ENCODE peak calls at places on chromosomes 6 and 20, in eight cellular contexts. A is IMR-90; Y is brain microvascular endothelial cell; W is AG09309; T is bronchial epithelial cell; G is astrocyte of the cerebellum; Q is CD8-positive, alpha-beta T cell; H is pancreas. C is an unnamed sample.
A peak's percentile ranks its signal among the peaks of the same experiment; 100 is the strongest.

GRCh38 chr20:41738584-41739193 is 120.5 kb upstream of the CHD6 start:
- DNase-seq in A (peak; percentile 31), Y (peak; percentile 47), W (no peak), T (peak; percentile 34), G (peak; percentile 8), Q (peak; percentile 28), H (peak; percentile 26), C (no peak)

GRCh38 chr6:100731411-100731810 is 149.7 kb downstream of the ASCC3 start:
- DNase-seq in A (no peak), Y (no peak), W (no peak), T (no peak), G (no peak), Q (no peak), H (no peak), C (no peak)

GRCh38 chr6:15368873-15369272 is 123.0 kb downstream of the JARID2 start:
- DNase-seq in A (no peak), Y (no peak), W (no peak), T (no peak), G (no peak), Q (no peak), H (no peak), C (no peak)

GRCh38 chr6:142213402-142213801 is 66.3 kb downstream of the VTA1 start:
- DNase-seq in A (no peak), Y (no peak), W (no peak), T (no peak), G (no peak), Q (no peak), H (no peak), C (no peak)

GRCh38 chr6:163311830-163312229 is 102.7 kb upstream of the QKI start:
- DNase-seq in A (no peak), Y (peak; percentile 37), W (no peak), T (peak; percentile 94), G (no peak), Q (no peak), H (no peak), C (no peak)

GRCh38 chr20:19975436-19975799 is 41.7 kb upstream of the NAA20 start:
- DNase-seq in A (peak; percentile 54), Y (no peak), W (no peak), T (no peak), G (no peak), Q (no peak), H (peak; percentile 55), C (no peak)

GRCh38 chr6:118725944-118726343 is 74.6 kb upstream of the CEP85L start:
- DNase-seq in A (no peak), Y (no peak), W (no peak), T (peak; percentile 11), G (no peak), Q (peak; percentile 75), H (no peak), C (no peak)

GRCh38 chr6:35391240-35391968 is 49.0 kb downstream of the PPARD start:
- DNase-seq in A (peak; percentile 97), Y (peak; percentile 89), W (peak; percentile 72), T (peak; percentile 99), G (peak; percentile 91), Q (no peak), H (no peak), C (peak; percentile 85)

GRCh38 chr20:49909499-49910339 is 5.6 kb downstream of the SPATA2 start:
- DNase-seq in A (no peak), Y (no peak), W (no peak), T (no peak), G (no peak), Q (no peak), H (no peak), C (no peak)

GRCh38 chr6:25427549-25427948 is 148.4 kb downstream of the CARMIL1 start:
- DNase-seq in A (no peak), Y (no peak), W (no peak), T (no peak), G (no peak), Q (no peak), H (no peak), C (no peak)

GRCh38 chr6:131877999-131878789 is 70.4 kb downstream of the ENPP1 start:
- DNase-seq in A (peak; percentile 19), Y (no peak), W (no peak), T (peak; percentile 16), G (no peak), Q (no peak), H (no peak), C (no peak)

GRCh38 chr6:136604328-136604825 is 54.2 kb upstream of the MAP7 start:
- DNase-seq in A (no peak), Y (no peak), W (no peak), T (no peak), G (no peak), Q (no peak), H (no peak), C (no peak)

GRCh38 chr6:143253630-143254029 is 192.9 kb downstream of the AIG1 start:
- DNase-seq in A (peak; percentile 41), Y (no peak), W (no peak), T (no peak), G (no peak), Q (no peak), H (no peak), C (no peak)

GRCh38 chr20:63230800-63231268 is 4.9 kb upstream of the BIRC7 start:
- DNase-seq in A (peak; percentile 60), Y (peak; percentile 65), W (no peak), T (peak; percentile 39), G (peak; percentile 31), Q (no peak), H (peak; percentile 33), C (no peak)

GRCh38 chr20:46348972-46349741 is 40.9 kb upstream of the CDH22 start:
- DNase-seq in A (peak; percentile 31), Y (peak; percentile 32), W (no peak), T (peak; percentile 20), G (no peak), Q (peak; percentile 35), H (peak; percentile 45), C (no peak)

GRCh38 chr20:46349742-46350056 is 41.4 kb upstream of the CDH22 start:
- DNase-seq in A (no peak), Y (no peak), W (no peak), T (no peak), G (no peak), Q (no peak), H (no peak), C (no peak)

GRCh38 chr20:46347831-46348230 is 39.5 kb upstream of the CDH22 start:
- DNase-seq in A (no peak), Y (no peak), W (no peak), T (no peak), G (no peak), Q (no peak), H (no peak), C (no peak)

GRCh38 chr20:46346770-46347169 is 38.5 kb upstream of the CDH22 start:
- DNase-seq in A (no peak), Y (no peak), W (no peak), T (no peak), G (no peak), Q (no peak), H (no peak), C (no peak)

DNA sequence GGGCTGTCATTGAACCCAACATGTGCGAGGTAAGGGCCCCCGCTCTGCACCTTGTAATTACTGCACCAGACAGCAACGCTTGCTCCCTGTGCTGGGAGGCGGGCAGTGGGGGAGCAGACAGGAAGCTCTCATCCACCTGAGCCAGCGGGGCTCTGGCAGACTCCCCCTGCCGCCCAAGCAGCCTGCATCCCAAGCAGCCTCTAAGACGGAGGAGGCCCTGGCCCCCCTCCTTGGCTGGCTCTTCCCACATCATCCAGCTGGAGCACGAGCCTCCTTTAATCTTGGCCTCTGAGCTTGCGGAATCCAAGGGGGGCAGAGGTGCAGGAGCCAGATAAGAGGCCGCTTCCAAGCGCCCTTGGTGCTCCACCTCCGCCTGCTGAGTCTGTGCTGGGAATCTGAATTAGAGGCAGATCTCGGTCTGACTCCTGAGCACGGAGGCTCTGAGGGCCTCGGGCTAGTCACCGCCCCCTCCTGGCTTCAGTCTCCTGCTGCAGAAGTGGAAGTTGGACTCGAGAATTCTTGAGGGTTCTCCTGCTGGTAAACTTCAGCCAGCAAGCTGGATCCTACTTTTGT is 40.0 kb upstream of the CDH22 start:
- DNase-seq in A (peak; percentile 22), Y (peak; percentile 24), W (no peak), T (no peak), G (no peak), Q (no peak), H (no peak), C (no peak)
- TF ChIP-seq CTCF in A (no peak), Y (peak; percentile 49), W (peak; percentile 15), T (no peak), G (no peak), Q (no peak), H (no peak), C (peak; percentile 17)

GRCh38 chr6:46175976-46176375 is 5.2 kb upstream of the ENPP5 start:
- DNase-seq in A (no peak), Y (no peak), W (no peak), T (peak; percentile 32), G (no peak), Q (no peak), H (no peak), C (no peak)
- H3K4me3 ChIP-seq in A (no peak overlapping the region), Y (no peak overlapping the region), W (no peak overlapping the region), T (no peak overlapping the region), G (no peak overlapping the region), Q (no peak overlapping the region), H (no peak overlapping the region), C (no peak overlapping the region)

GRCh38 chr20:59078231-59078630 is 35.6 kb upstream of the PRELID3B start:
- DNase-seq in A (no peak), Y (no peak), W (no peak), T (peak; percentile 55), G (no peak), Q (no peak), H (no peak), C (no peak)

GRCh38 chr20:59084041-59084841 is 41.7 kb upstream of the PRELID3B start:
- DNase-seq in A (no peak), Y (no peak), W (no peak), T (no peak), G (no peak), Q (no peak), H (peak; percentile 33), C (no peak)

GRCh38 chr20:59082981-59083380 is 40.4 kb upstream of the PRELID3B start:
- DNase-seq in A (peak; percentile 77), Y (peak; percentile 16), W (peak; percentile 21), T (peak; percentile 86), G (no peak), Q (no peak), H (no peak), C (no peak)

GRCh38 chr20:59081036-59081435 is 38.5 kb upstream of the PRELID3B start:
- DNase-seq in A (no peak), Y (no peak), W (no peak), T (no peak), G (no peak), Q (no peak), H (no peak), C (no peak)

GRCh38 chr20:59082077-59082740 is 39.6 kb upstream of the PRELID3B start:
- DNase-seq in A (peak; percentile 84), Y (no peak), W (no peak), T (peak; percentile 97), G (no peak), Q (no peak), H (no peak), C (no peak)
- TF ChIP-seq CTCF in A (no peak), Y (peak; percentile 38), W (peak; percentile 22), T (peak; percentile 10), G (peak; percentile 32), Q (peak; percentile 64), H (no peak), C (peak; percentile 42)

DNA sequence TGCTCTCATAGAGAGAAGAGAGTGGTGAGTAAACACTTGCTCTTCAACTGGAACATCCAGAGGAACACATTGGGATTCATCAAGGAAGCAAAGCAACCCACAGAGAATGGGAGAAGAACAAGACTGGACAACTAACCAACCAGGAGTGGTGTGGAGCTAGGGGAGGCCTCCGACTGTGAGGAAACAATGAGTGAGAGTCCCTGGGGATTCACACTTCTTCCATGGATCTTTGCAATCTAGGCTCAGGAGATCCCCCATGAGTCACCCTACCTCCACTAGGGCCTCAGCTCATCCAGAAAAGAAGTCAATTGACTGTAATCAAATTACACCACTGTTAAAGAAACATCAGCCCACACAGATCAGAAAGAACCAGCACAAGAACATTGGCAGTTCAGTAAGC is 42.3 kb upstream of the CLVS2 start:
- DNase-seq in A (no peak), Y (no peak), W (no peak), T (peak; percentile 3), G (no peak), Q (no peak), H (no peak), C (no peak)
- H3K4me3 ChIP-seq in A (no peak overlapping the region), Y (no peak overlapping the region), W (no peak overlapping the region), T (no peak overlapping the region), G (no peak overlapping the region), Q (no peak overlapping the region), H (no peak overlapping the region), C (no peak overlapping the region)